ENCODE peak calls at places on chromosomes 16 and 17, in five cellular contexts. U is GM12865, G is fibroblast of lung, K is astrocyte of the cerebellum, N is GM13977. Y is an unnamed sample.

GRCh38 chr17:80696964-80697363 is 152.3 kb downstream of the RPTOR start:
- DNase-seq in G (no peak), K (no peak), U (no peak), N (no peak), Y (no peak)

GRCh38 chr17:7859028-7859427 is 1.2 kb downstream of the CYB5D1 start:
- DNase-seq in U (no peak), N (no peak), G (no peak), K (no peak), Y (no peak)

GRCh38 chr17:61452301-61453290 is at the start of gene TBX4:
- DNase-seq in U (no peak), N (peak), K (no peak), G (no peak), Y (peak)

GRCh38 chr16:78609542-78610253 is 510.2 kb downstream of the WWOX start:
- DNase-seq in K (no peak), U (no peak), N (no peak), G (no peak), Y (no peak)

GRCh38 chr16:17173134-17173729 is 297.5 kb downstream of the XYLT1 start:
- DNase-seq in U (peak), G (peak), N (no peak), K (peak), Y (no peak)

GRCh38 chr16:85555549-85556455 is 57.3 kb upstream of the GSE1 start:
- DNase-seq in K (no peak), N (peak), G (no peak), U (peak), Y (peak)

GRCh38 chr16:67663151-67663876 is 2.6 kb downstream of the PARD6A start:
- DNase-seq in K (no peak), G (no peak), N (no peak), U (no peak), Y (peak)

GRCh38 chr16:80122155-80122554 is 418.6 kb upstream of the DYNLRB2 start:
- DNase-seq in U (no peak), K (no peak), N (no peak), G (peak), Y (peak)

GRCh38 chr16:19132898-19133297 is 19.1 kb downstream of the ITPRIPL2 start:
- DNase-seq in G (no peak), K (no peak), U (peak), N (no peak), Y (no peak)

GRCh38 chr17:77378318-77379064 is 237.7 kb downstream of the SEC14L1 start:
- DNase-seq in N (no peak), G (no peak), U (no peak), K (no peak), Y (peak)

GRCh38 chr16:53511403-53512280 is 8.6 kb upstream of the AKTIP start:
- DNase-seq in G (no peak), N (no peak), U (no peak), K (no peak), Y (no peak)

GRCh38 chr17:81512984-81513668 is 527 bp upstream of the ACTG1 start:
- DNase-seq in N (peak), K (no peak), G (peak), U (peak), Y (peak)

GRCh38 chr17:36840796-36841195 is 96.5 kb upstream of the LHX1 start:
- DNase-seq in G (no peak), K (no peak), N (no peak), U (no peak), Y (no peak)

GRCh38 chr17:77959926-77960521 is 1.5 kb downstream of the TNRC6C start:
- DNase-seq in G (peak), U (no peak), K (peak), N (peak), Y (peak)

DNA sequence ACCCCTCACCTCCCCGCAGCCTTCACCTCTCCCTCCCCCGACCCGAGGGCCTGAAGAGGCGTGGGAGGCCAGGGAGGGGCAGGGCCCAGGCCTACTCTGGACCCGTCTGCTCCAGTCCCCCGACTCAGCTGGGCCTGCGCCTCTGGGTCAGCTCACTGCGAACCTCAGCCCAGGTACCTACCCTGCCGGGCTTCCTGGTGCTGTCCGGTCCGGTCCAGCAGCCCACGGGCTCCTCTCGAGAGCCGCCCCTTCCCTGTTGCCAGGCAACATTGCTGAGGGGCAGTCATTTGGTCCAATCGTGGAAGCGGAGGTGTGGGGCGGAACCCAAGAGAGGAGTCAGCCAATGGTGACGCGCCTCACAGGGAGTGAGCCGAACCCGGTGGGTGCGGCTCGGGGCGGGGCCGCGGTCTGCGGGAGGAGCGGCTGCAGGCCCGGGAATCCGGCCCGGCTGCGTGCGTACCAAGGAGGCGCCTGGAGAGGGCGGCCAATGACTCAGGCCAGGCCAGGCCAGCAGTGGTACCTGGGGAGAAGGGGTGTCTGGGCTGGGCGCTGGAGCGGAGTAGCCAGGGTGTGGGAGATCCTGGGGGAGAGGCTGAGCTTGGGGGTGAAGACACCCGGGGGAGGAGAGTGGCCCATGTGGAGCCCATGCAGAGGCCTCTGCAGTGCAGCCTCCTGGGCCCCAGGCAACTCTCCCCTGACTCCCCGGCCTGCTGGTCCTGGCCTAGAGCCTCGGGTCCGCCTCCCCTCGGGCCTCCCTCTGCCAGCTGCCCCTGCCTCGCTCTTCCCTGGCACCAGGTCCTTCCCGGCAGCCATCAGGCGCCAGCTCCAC is at the start of gene MEAK7:
- DNase-seq in G (peak), N (peak), K (peak), U (peak), Y (peak)
- TF ChIP-seq CTCF in G (no peak), N (peak), K (no peak), U (no peak), Y (no peak)

GRCh38 chr17:49216482-49216881 is 6.0 kb downstream of the ABI3 start:
- DNase-seq in N (no peak), U (no peak), K (no peak), G (no peak), Y (peak)

GRCh38 chr17:49219987-49220386 is 9.5 kb downstream of the ABI3 start:
- DNase-seq in K (no peak), G (no peak), U (no peak), N (no peak), Y (peak)

GRCh38 chr17:49217651-49218413 is 7.3 kb downstream of the ABI3 start:
- DNase-seq in K (no peak), U (peak), G (no peak), N (peak), Y (peak)

GRCh38 chr17:49216953-49217650 is 6.6 kb downstream of the ABI3 start:
- DNase-seq in G (no peak), K (no peak), N (no peak), U (no peak), Y (peak)

DNA sequence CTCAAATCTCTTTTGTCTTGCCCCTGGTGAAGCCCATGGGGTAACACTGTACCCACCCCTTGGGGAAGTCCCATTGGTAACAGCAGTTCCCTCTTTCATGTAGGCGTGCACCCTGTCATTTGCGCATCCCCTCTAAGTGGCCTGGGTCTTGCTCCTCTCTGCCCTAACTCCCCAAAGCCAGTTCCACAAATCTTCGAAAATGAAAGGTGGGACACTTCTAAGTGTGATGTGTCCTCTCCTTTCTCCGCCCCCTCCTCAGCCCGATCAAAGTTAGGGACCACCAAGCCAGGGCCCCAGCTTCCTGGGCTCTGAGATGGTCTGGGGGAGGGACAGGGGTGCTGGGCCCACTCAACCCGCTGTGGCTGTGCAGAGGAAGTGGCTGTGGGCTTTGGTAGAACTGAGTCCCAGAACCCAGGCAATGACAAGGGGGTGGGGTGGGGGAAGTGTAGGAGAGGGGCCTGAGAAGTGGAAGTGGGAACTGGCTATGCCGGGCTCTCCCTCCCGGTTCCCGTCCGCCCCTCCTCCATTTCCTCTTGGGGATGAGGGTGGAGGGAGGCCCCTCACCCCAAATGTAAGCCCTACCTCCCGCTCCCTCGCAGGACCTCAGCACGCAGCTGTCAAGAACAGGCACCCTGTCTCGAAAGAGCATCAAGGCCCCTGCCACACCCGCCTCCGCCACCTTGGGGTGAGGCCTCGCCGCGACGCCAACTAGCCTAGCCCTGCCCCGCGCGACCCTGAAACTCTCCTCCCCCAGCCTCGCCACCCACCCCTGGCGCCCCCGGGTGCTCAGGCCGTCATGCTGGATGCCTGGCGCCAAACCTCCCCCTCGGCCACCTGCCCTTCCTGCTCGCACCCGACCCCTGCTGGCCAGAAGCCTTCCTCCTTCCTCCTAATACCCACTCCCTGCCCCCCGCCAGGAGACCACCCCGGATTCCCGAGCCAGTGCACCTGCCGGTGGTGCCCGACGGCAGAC is 8.7 kb downstream of the ABI3 start:
- DNase-seq in G (no peak), U (peak), N (peak), K (no peak), Y (peak)
- TF ChIP-seq CTCF in G (no peak), U (peak), N (peak), K (no peak), Y (peak)

GRCh38 chr16:51147776-51148673 is 3.0 kb downstream of the SALL1 start:
- DNase-seq in U (no peak), N (no peak), K (no peak), G (peak), Y (no peak)

GRCh38 chr16:51148674-51149228 is 2.3 kb downstream of the SALL1 start:
- DNase-seq in N (no peak), U (no peak), K (no peak), G (peak), Y (no peak)

GRCh38 chr16:51149251-51149661 is 1.8 kb downstream of the SALL1 start:
- DNase-seq in U (no peak), G (peak), N (no peak), K (no peak), Y (no peak)

GRCh38 chr16:51144203-51144602 is 6.9 kb downstream of the SALL1 start:
- DNase-seq in G (peak), U (no peak), N (no peak), K (no peak), Y (no peak)

DNA sequence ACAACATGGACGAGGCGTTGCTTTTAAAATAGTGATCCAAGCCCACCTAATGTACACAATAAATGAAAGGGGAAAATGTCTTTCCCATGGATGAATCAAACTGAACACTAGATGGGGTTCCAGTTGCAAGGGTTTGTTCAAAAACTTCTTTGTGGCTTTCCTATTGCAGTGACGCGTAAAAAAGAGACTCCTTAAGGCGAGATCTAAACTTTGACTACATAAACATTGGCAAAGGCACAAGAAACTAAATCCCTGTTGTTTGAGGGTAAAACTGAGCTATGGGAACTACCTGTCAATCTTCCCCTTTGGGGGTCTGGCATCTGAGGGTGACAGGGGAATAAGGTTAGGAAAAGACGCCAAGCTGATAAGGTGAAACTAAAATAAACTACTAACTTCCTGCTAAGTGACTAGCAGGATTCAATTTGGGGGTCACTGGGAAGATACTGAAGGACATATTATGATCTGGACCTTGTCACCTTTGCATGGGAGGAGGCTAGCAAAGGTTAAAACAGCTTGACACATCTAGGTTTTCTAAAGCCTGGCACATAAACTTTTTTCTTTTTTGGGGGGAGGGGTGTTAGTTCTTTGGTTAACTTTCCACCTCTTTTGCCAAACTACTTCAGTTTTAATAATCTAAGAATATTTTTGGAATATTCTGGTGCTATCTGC is 4.7 kb downstream of the SALL1 start:
- DNase-seq in U (no peak), N (no peak), G (peak), K (peak), Y (no peak)
- TF ChIP-seq CTCF in U (no peak), N (no peak), G (peak), K (peak), Y (peak)

GRCh38 chr16:84278968-84279367 is 15.7 kb upstream of the WFDC1 start:
- DNase-seq in U (no peak), N (no peak), G (no peak), K (no peak), Y (no peak)
- TF ChIP-seq CTCF in U (no peak), N (no peak), G (no peak), K (no peak), Y (no peak)

GRCh38 chr16:69467531-69468204 is 43.2 kb downstream of the CYB5B start:
- DNase-seq in G (no peak), U (no peak), N (no peak), K (no peak), Y (no peak)
- TF ChIP-seq CTCF in G (no peak), U (no peak), N (no peak), K (no peak), Y (no peak)

GRCh38 chr17:32870027-32870670 is 6.8 kb downstream of the MYO1D start:
- DNase-seq in G (peak), K (no peak), U (no peak), N (no peak), Y (no peak)
- TF ChIP-seq CTCF in G (no peak), K (no peak), U (no peak), N (no peak), Y (no peak)

GRCh38 chr17:75676461-75676860 is 9.3 kb downstream of the SAP30BP start:
- DNase-seq in K (no peak), G (no peak), N (no peak), U (no peak), Y (no peak)

GRCh38 chr17:75683467-75684041 is 16.4 kb downstream of the SAP30BP start:
- DNase-seq in N (no peak), U (no peak), G (peak), K (no peak), Y (peak)

GRCh38 chr17:75680431-75680830 is 13.3 kb downstream of the SAP30BP start:
- DNase-seq in N (no peak), G (no peak), U (no peak), K (no peak), Y (no peak)

GRCh38 chr17:75681289-75681688 is 14.2 kb downstream of the SAP30BP start:
- DNase-seq in K (no peak), N (no peak), U (no peak), G (peak), Y (no peak)

DNA sequence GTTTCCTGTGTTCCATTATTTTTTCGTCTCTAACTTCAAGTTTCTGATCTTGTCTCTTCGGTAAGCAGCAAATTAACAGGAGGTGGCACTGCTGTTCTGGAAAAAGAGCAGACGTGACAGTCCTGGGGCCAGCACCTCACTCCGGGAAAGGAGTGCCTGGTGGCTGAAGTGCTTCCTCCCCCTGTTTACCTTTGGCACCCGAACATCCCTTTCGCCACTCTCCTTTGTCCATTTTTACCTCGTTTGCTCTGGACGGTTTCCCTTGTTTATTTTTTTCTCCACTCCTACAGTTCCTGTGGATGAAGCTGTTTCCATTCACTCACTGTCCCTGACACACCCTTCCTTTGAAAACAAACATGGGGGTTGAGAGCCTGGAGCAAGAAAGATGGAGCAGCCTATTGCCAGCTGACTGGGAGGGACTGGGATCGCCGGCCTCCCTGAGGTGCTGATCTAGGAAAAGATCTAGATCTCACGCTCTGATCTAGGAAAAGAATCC is 12.6 kb downstream of the SAP30BP start:
- DNase-seq in N (no peak), U (no peak), G (peak), K (no peak), Y (no peak)
- TF ChIP-seq CTCF in N (no peak), U (no peak), G (no peak), K (peak), Y (no peak)

GRCh38 chr16:57091990-57092785 is at the start of gene CPNE2:
- DNase-seq in K (no peak), U (peak), G (peak), N (peak), Y (peak)
- TF ChIP-seq CTCF in K (no peak), U (peak), G (no peak), N (peak), Y (no peak)

GRCh38 chr17:67290244-67290993 is 45.4 kb upstream of the HELZ start:
- DNase-seq in N (no peak), K (no peak), G (no peak), U (no peak), Y (no peak)

GRCh38 chr17:67294451-67295199 is 49.6 kb upstream of the HELZ start:
- DNase-seq in U (no peak), K (no peak), G (no peak), N (no peak), Y (no peak)

GRCh38 chr17:67289174-67289876 is 44.3 kb upstream of the HELZ start:
- DNase-seq in U (no peak), G (peak), K (peak), N (no peak), Y (peak)

GRCh38 chr17:67290994-67291362 is 46.0 kb upstream of the HELZ start:
- DNase-seq in N (no peak), U (no peak), G (no peak), K (no peak), Y (peak)

DNA sequence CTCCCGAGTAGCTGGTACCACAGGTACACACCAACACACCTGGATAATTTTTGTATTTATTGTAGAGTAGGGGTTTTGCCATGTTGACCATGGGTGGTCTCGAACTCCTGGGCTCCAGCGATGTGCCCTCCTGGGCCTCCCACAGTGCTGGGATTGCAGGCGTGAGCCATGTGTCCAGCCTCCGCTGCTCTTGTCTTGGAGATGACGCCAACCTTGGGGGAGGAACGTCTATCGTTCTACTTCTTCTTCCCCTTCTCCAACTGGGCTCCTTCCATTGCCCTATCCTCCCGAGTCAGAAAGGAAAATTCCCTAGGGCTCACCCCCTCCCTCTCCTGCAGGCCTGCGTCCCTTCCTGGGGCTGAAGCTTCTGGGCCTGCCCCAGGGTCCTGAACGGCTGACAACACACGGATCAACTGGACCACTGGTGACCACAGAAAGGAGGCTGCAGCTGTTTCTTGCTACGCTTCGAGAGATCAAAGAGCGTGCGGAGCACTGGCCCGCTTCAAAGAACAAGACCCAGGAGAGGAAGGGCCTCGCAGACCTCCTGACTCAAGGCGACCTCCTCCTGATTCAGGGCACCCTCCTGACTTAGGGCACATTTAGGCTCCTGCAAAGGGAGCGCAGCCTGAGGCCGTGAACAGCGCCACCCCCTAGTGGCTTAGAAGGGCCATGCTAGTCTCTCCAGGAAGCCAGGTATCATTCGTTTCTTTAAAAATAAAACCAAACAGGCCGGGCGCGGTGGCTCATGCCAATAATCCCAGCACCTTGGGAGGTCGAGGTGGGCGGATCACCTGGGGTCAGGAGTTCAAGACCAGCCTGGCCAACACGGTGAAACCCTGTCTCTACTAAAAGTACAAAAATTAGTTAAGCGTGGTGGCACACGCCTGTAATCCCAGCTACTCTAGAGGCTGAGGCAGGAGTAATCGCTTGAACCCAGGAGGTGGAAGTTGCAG is 48.5 kb upstream of the HELZ start:
- DNase-seq in K (no peak), U (peak), N (peak), G (peak), Y (peak)
- TF ChIP-seq CTCF in K (peak), U (peak), N (peak), G (peak), Y (peak)

Y was measured in osteoblast.